ENCODE peak calls at places on chromosome 18, in five cellular contexts. One of them, this sample, is unnamed.

GRCh38 chr18:22971038-22971437 is 37.9 kb downstream of the RBBP8 start:
- DNase-seq in activated CD8-positive, alpha-beta T cell treated with anti-CD3 and anti-CD28 coated beads, Interleukin-2, amount 10 ng/mL, durations not matched to agents 7 days and 5 days: no peak
- DNase-seq in SW480: no peak
- DNase-seq in NCI-H2029: no peak
- DNase-seq in dorsolateral prefrontal cortex: no peak
- DNase-seq in this sample: no peak

GRCh38 chr18:48839819-48840490 is 110.8 kb downstream of the SMAD7 start:
- DNase-seq in activated CD8-positive, alpha-beta T cell treated with anti-CD3 and anti-CD28 coated beads, Interleukin-2, amount 10 ng/mL, durations not matched to agents 7 days and 5 days: no peak
- DNase-seq in dorsolateral prefrontal cortex: no peak
- DNase-seq in NCI-H2029: no peak
- DNase-seq in SW480: no peak
- DNase-seq in this sample: no peak

GRCh38 chr18:50194623-50195532 is at the start of gene MYO5B:
- DNase-seq in NCI-H2029: peak; percentile 67
- DNase-seq in SW480: peak; percentile 66
- DNase-seq in dorsolateral prefrontal cortex: no peak
- DNase-seq in activated CD8-positive, alpha-beta T cell treated with anti-CD3 and anti-CD28 coated beads, Interleukin-2, amount 10 ng/mL, durations not matched to agents 7 days and 5 days: peak; percentile 48
- DNase-seq in this sample: peak; percentile 71

GRCh38 chr18:56889621-56890020 is 238.5 kb downstream of the WDR7 start:
- DNase-seq in activated CD8-positive, alpha-beta T cell treated with anti-CD3 and anti-CD28 coated beads, Interleukin-2, amount 10 ng/mL, durations not matched to agents 7 days and 5 days: no peak
- DNase-seq in NCI-H2029: no peak
- DNase-seq in SW480: no peak
- DNase-seq in dorsolateral prefrontal cortex: no peak
- DNase-seq in this sample: no peak

GRCh38 chr18:79698668-79699335 is 19.2 kb downstream of the CTDP1 start:
- DNase-seq in activated CD8-positive, alpha-beta T cell treated with anti-CD3 and anti-CD28 coated beads, Interleukin-2, amount 10 ng/mL, durations not matched to agents 7 days and 5 days: no peak
- DNase-seq in dorsolateral prefrontal cortex: no peak
- DNase-seq in SW480: no peak
- DNase-seq in NCI-H2029: no peak
- DNase-seq in this sample: no peak

GRCh38 chr18:13369353-13369752 is 150.8 kb downstream of the LDLRAD4 start:
- DNase-seq in NCI-H2029: no peak
- DNase-seq in SW480: no peak
- DNase-seq in activated CD8-positive, alpha-beta T cell treated with anti-CD3 and anti-CD28 coated beads, Interleukin-2, amount 10 ng/mL, durations not matched to agents 7 days and 5 days: no peak
- DNase-seq in dorsolateral prefrontal cortex: no peak
- DNase-seq in this sample: peak; percentile 12

GRCh38 chr18:28114472-28114871 is 62.5 kb downstream of the CDH2 start:
- DNase-seq in dorsolateral prefrontal cortex: no peak
- DNase-seq in activated CD8-positive, alpha-beta T cell treated with anti-CD3 and anti-CD28 coated beads, Interleukin-2, amount 10 ng/mL, durations not matched to agents 7 days and 5 days: no peak
- DNase-seq in NCI-H2029: no peak
- DNase-seq in SW480: no peak
- DNase-seq in this sample: no peak

GRCh38 chr18:62437520-62438329 is 85.1 kb upstream of the ZCCHC2 start:
- DNase-seq in activated CD8-positive, alpha-beta T cell treated with anti-CD3 and anti-CD28 coated beads, Interleukin-2, amount 10 ng/mL, durations not matched to agents 7 days and 5 days: no peak
- DNase-seq in SW480: no peak
- DNase-seq in NCI-H2029: no peak
- DNase-seq in dorsolateral prefrontal cortex: peak; percentile 45
- DNase-seq in this sample: no peak

GRCh38 chr18:79317718-79318117 is 78.0 kb upstream of the NFATC1 start:
- DNase-seq in activated CD8-positive, alpha-beta T cell treated with anti-CD3 and anti-CD28 coated beads, Interleukin-2, amount 10 ng/mL, durations not matched to agents 7 days and 5 days: no peak
- DNase-seq in SW480: no peak
- DNase-seq in NCI-H2029: no peak
- DNase-seq in dorsolateral prefrontal cortex: no peak
- DNase-seq in this sample: no peak

GRCh38 chr18:77635858-77636257 is 386.2 kb downstream of the GALR1 start:
- DNase-seq in SW480: no peak
- DNase-seq in dorsolateral prefrontal cortex: no peak
- DNase-seq in activated CD8-positive, alpha-beta T cell treated with anti-CD3 and anti-CD28 coated beads, Interleukin-2, amount 10 ng/mL, durations not matched to agents 7 days and 5 days: no peak
- DNase-seq in NCI-H2029: no peak
- DNase-seq in this sample: no peak

GRCh38 chr18:79405781-79406575 is 10.2 kb downstream of the NFATC1 start:
- DNase-seq in activated CD8-positive, alpha-beta T cell treated with anti-CD3 and anti-CD28 coated beads, Interleukin-2, amount 10 ng/mL, durations not matched to agents 7 days and 5 days: peak; percentile 95
- DNase-seq in dorsolateral prefrontal cortex: no peak
- DNase-seq in NCI-H2029: no peak
- DNase-seq in SW480: no peak
- DNase-seq in this sample: peak; percentile 86

GRCh38 chr18:62498616-62499262 is 24.1 kb upstream of the ZCCHC2 start:
- DNase-seq in SW480: no peak
- DNase-seq in activated CD8-positive, alpha-beta T cell treated with anti-CD3 and anti-CD28 coated beads, Interleukin-2, amount 10 ng/mL, durations not matched to agents 7 days and 5 days: no peak
- DNase-seq in dorsolateral prefrontal cortex: no peak
- DNase-seq in NCI-H2029: no peak
- DNase-seq in this sample: no peak

GRCh38 chr18:59573962-59574361 is 123.3 kb downstream of the CCBE1 start:
- DNase-seq in NCI-H2029: no peak
- DNase-seq in dorsolateral prefrontal cortex: no peak
- DNase-seq in SW480: no peak
- DNase-seq in activated CD8-positive, alpha-beta T cell treated with anti-CD3 and anti-CD28 coated beads, Interleukin-2, amount 10 ng/mL, durations not matched to agents 7 days and 5 days: no peak
- DNase-seq in this sample: no peak

GRCh38 chr18:25672490-25672889 is 320.5 kb upstream of the ZNF521 start:
- DNase-seq in SW480: no peak
- DNase-seq in NCI-H2029: no peak
- DNase-seq in dorsolateral prefrontal cortex: no peak
- DNase-seq in activated CD8-positive, alpha-beta T cell treated with anti-CD3 and anti-CD28 coated beads, Interleukin-2, amount 10 ng/mL, durations not matched to agents 7 days and 5 days: no peak
- DNase-seq in this sample: no peak

GRCh38 chr18:48183613-48184012 is 225.6 kb downstream of the ZBTB7C start:
- DNase-seq in activated CD8-positive, alpha-beta T cell treated with anti-CD3 and anti-CD28 coated beads, Interleukin-2, amount 10 ng/mL, durations not matched to agents 7 days and 5 days: no peak
- DNase-seq in SW480: no peak
- DNase-seq in dorsolateral prefrontal cortex: no peak
- DNase-seq in NCI-H2029: no peak
- DNase-seq in this sample: no peak

GRCh38 chr18:59067873-59068272 is 71.8 kb upstream of the SEC11C start:
- DNase-seq in dorsolateral prefrontal cortex: no peak
- DNase-seq in SW480: no peak
- DNase-seq in NCI-H2029: no peak
- DNase-seq in activated CD8-positive, alpha-beta T cell treated with anti-CD3 and anti-CD28 coated beads, Interleukin-2, amount 10 ng/mL, durations not matched to agents 7 days and 5 days: no peak
- DNase-seq in this sample: no peak

GRCh38 chr18:52009958-52010357 is 330.0 kb upstream of the DCC start:
- DNase-seq in activated CD8-positive, alpha-beta T cell treated with anti-CD3 and anti-CD28 coated beads, Interleukin-2, amount 10 ng/mL, durations not matched to agents 7 days and 5 days: no peak
- DNase-seq in dorsolateral prefrontal cortex: no peak
- DNase-seq in NCI-H2029: no peak
- DNase-seq in SW480: no peak
- DNase-seq in this sample: no peak

GRCh38 chr18:29041976-29042375 is 865.0 kb upstream of the CDH2 start:
- DNase-seq in dorsolateral prefrontal cortex: no peak
- DNase-seq in NCI-H2029: no peak
- DNase-seq in activated CD8-positive, alpha-beta T cell treated with anti-CD3 and anti-CD28 coated beads, Interleukin-2, amount 10 ng/mL, durations not matched to agents 7 days and 5 days: no peak
- DNase-seq in SW480: no peak
- DNase-seq in this sample: no peak

GRCh38 chr18:13527730-13528129 is 198.6 kb downstream of the FAM210A start:
- DNase-seq in dorsolateral prefrontal cortex: no peak
- DNase-seq in NCI-H2029: no peak
- DNase-seq in activated CD8-positive, alpha-beta T cell treated with anti-CD3 and anti-CD28 coated beads, Interleukin-2, amount 10 ng/mL, durations not matched to agents 7 days and 5 days: no peak
- DNase-seq in SW480: no peak
- DNase-seq in this sample: no peak

GRCh38 chr18:10463096-10463495 is 8.7 kb downstream of the APCDD1 start:
- DNase-seq in activated CD8-positive, alpha-beta T cell treated with anti-CD3 and anti-CD28 coated beads, Interleukin-2, amount 10 ng/mL, durations not matched to agents 7 days and 5 days: no peak
- DNase-seq in SW480: no peak
- DNase-seq in NCI-H2029: no peak
- DNase-seq in dorsolateral prefrontal cortex: no peak
- DNase-seq in this sample: no peak